ENCODE peak calls at places on chromosomes 2 and 18, in five cellular contexts. W, Z, D, H and O are unnamed samples.
A peak's percentile ranks its signal among the peaks of the same experiment; 100 is the strongest.

GRCh38 chr2:23589220-23589647 is 204.3 kb downstream of the KLHL29 start:
- DNase-seq in W (no peak), Z (no peak), D (no peak), H (no peak), O (no peak)

GRCh38 chr2:144403940-144404339 is 116.0 kb downstream of the ZEB2 start:
- DNase-seq in W (no peak), Z (no peak), D (no peak), H (no peak), O (no peak)

GRCh38 chr2:197498937-197499593 is 575 bp downstream of the HSPD1 start:
- DNase-seq in W (no peak), Z (peak; percentile 80), D (peak; percentile 93), H (peak; percentile 60), O (no peak)

GRCh38 chr2:119126650-119127049 is 31.9 kb downstream of the C1QL2 start:
- DNase-seq in W (peak; percentile 43), Z (peak; percentile 31), D (no peak), H (no peak), O (peak; percentile 40)

GRCh38 chr2:145524836-145525235 is 1004.9 kb upstream of the ZEB2 start:
- DNase-seq in W (no peak), Z (no peak), D (no peak), H (no peak), O (no peak)

GRCh38 chr18:8029061-8029460 is 461.9 kb downstream of the PTPRM start:
- DNase-seq in W (no peak), Z (no peak), D (no peak), H (no peak), O (no peak)

GRCh38 chr2:88857274-88857741 is 165.8 kb downstream of the RPIA start:
- DNase-seq in W (no peak), Z (no peak), D (no peak), H (no peak), O (no peak)

GRCh38 chr18:7890078-7890477 is 323.0 kb downstream of the PTPRM start:
- DNase-seq in W (no peak), Z (no peak), D (no peak), H (no peak), O (no peak)

GRCh38 chr18:63074987-63075404 is 244.6 kb downstream of the BCL2 start:
- DNase-seq in W (peak; percentile 28), Z (peak; percentile 50), D (peak; percentile 96), H (peak; percentile 81), O (peak; percentile 62)

DNA sequence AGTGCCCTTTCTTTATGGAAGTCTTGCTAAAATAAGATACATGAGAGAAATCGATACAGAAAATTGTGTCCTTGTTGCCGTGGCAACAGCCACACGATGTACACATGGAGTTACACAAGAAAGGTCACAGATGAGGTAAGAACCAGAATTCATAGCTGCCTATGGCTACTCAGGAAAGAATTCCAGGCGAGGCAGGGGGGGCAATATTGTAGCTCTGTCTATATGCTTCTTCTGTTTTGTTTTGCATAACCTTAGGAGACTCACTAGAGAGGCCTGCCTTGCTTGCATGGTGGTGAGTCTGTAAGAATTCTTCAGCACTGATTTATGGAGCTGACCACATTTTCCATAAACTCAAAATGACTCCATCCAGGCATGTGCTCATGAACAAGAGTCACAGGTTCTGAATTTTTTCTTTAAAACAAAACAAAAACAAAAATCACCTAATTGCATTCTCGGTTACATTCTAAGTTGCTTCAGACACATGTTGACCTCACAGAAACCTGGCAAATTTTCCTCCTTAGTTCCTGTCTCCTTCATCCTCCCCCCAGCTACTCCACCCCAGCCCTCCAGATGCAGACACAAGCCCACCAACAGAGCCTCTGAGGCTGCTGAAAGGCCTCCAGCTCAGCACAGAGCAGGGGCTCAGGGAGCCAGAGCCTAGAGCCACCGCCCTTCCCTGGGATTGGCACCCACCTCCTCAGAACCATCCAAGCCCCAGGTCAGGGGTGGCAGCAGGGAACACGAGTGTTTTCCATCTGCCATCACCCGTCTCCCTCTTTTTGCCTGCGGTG is 183.5 kb downstream of the ANTXR1 start:
- DNase-seq in W (no peak), Z (no peak), D (no peak), H (no peak), O (peak; percentile 26)
- TF ChIP-seq POLR2A in W (no peak), Z (no peak), D (no peak), H (no peak), O (no peak)

GRCh38 chr2:233063269-233063975 is 3.3 kb downstream of the INPP5D start:
- DNase-seq in W (no peak), Z (peak; percentile 12), D (no peak), H (peak; percentile 25), O (no peak)
- TF ChIP-seq POLR2A in W (no peak), Z (no peak), D (no peak), H (no peak), O (no peak)

DNA sequence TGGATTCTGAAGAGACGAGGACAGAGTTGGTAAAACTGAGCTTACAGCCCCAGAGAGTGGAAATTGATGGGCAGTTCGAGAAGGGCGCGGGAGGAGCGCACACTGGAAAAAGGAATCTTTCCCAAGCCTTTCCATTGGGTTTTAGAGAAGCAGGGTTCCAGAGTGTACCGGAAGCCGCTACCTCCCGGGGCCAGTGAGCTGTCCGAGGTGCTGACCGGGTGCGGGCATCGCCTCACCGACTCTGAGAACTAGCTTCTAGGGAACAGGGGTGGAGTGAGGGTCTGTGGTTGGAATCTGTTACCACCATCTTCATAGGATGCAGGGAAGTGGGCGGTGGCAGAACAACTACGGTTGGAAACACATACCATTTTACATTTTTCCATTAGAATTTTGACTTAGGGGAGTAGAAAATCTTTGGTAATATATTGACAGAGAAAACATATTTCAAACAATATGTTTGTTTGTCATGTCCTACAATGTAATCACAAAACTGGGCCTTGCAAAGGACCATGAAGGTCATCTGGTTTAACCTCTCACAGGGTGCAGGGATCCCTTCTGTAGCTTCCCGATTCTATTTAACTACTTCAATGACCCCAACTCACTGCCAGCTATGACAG is 724 bp downstream of the NMS start:
- DNase-seq in W (no peak), Z (peak; percentile 37), D (no peak), H (no peak), O (peak; percentile 16)
- TF ChIP-seq POLR2A in W (no peak), Z (no peak), D (no peak), H (no peak), O (no peak)

GRCh38 chr2:171208648-171209047 is 48.0 kb upstream of the TLK1 start:
- DNase-seq in W (no peak), Z (no peak), D (no peak), H (no peak), O (no peak)
- TF ChIP-seq POLR2A in W (no peak), Z (no peak), D (no peak), H (no peak), O (no peak)

GRCh38 chr18:9985641-9986040 is 71.8 kb downstream of the VAPA start:
- DNase-seq in W (no peak), Z (no peak), D (peak; percentile 45), H (no peak), O (no peak)
- TF ChIP-seq POLR2A in W (no peak), Z (no peak), D (no peak), H (no peak), O (no peak)